ENCODE peak calls at places on chromosomes 7 and 10, in six cellular contexts. I is GM23248, P is GM23338, Q is HCT116, X is OCI-LY7, V is SK-N-SH. R is an unnamed sample.

GRCh38 chr7:18843979-18844378 is 273.5 kb downstream of the TWIST1 start:
- DNase-seq in I (no peak), P (no peak), Q (no peak), X (no peak), V (no peak), R (no peak)

GRCh38 chr7:29444267-29444666 is 119.4 kb upstream of the PRR15 start:
- DNase-seq in I (no peak), P (no peak), Q (no peak), X (no peak), V (no peak), R (no peak)

GRCh38 chr10:116836902-116837513 is 12.3 kb upstream of the ENO4 start:
- DNase-seq in I (no peak), P (no peak), Q (no peak), X (no peak), V (no peak), R (no peak)

GRCh38 chr10:71581376-71581775 is 138.2 kb downstream of the C10orf105 start:
- DNase-seq in I (no peak), P (no peak), Q (no peak), X (no peak), V (no peak), R (no peak)

GRCh38 chr7:99393363-99394187 is 14.8 kb downstream of the PDAP1 start:
- DNase-seq in I (peak; percentile 25), P (peak; percentile 94), Q (no peak), X (no peak), V (peak; percentile 96), R (no peak)

GRCh38 chr10:13890617-13891541 is 304.1 kb downstream of the PRPF18 start:
- DNase-seq in I (peak; percentile 74), P (peak; percentile 60), Q (no peak), X (no peak), V (peak; percentile 69), R (no peak)

GRCh38 chr7:142866361-142867096 is 11.7 kb downstream of the EPHB6 start:
- DNase-seq in I (peak; percentile 35), P (peak; percentile 85), Q (no peak), X (peak; percentile 29), V (peak; percentile 88), R (peak; percentile 59)

GRCh38 chr7:151245360-151246160 is 2.9 kb downstream of the SMARCD3 start:
- DNase-seq in I (peak; percentile 61), P (peak; percentile 62), Q (no peak), X (peak; percentile 81), V (peak; percentile 97), R (no peak)

GRCh38 chr10:51832652-51833383 is 133.4 kb upstream of the CSTF2T start:
- DNase-seq in I (peak; percentile 79), P (no peak), Q (peak; percentile 79), X (no peak), V (no peak), R (peak; percentile 78)

GRCh38 chr10:63781226-63781625 is 260.0 kb downstream of the REEP3 start:
- DNase-seq in I (no peak), P (no peak), Q (no peak), X (no peak), V (no peak), R (no peak)

GRCh38 chr10:63788152-63788821 is 267.1 kb downstream of the REEP3 start:
- DNase-seq in I (no peak), P (no peak), Q (no peak), X (no peak), V (no peak), R (no peak)

GRCh38 chr10:63780075-63780474 is 258.9 kb downstream of the REEP3 start:
- DNase-seq in I (no peak), P (no peak), Q (no peak), X (no peak), V (no peak), R (no peak)

DNA sequence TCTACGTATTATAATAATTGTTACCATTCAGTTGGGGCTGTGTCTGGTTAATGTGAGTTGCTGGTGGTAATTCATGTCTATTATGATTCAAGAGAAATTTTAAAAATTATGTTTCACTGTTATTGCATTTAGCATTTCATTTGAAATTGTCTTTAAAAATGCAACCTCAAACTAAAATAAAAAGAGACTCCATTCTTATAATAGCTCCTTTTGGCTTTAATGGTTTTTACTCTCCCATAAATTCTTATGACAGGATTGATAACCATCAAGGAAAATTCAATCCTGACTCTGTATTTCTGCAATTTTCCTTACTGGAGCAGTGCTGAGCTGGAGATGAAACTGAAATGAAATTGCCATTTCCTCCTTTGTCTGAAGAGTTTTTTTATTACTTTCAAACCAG is 262.7 kb downstream of the REEP3 start:
- DNase-seq in I (no peak), P (no peak), Q (no peak), X (no peak), V (peak; percentile 42), R (no peak)
- H3K9me2 ChIP-seq in I (no peaks in the 10 kb centered on the region), P (no peaks in the 10 kb centered on the region), Q (no peaks in the 10 kb centered on the region), X (no peaks in the 10 kb centered on the region), V (no peaks in the 10 kb centered on the region), R (no peaks in the 10 kb centered on the region)

DNA sequence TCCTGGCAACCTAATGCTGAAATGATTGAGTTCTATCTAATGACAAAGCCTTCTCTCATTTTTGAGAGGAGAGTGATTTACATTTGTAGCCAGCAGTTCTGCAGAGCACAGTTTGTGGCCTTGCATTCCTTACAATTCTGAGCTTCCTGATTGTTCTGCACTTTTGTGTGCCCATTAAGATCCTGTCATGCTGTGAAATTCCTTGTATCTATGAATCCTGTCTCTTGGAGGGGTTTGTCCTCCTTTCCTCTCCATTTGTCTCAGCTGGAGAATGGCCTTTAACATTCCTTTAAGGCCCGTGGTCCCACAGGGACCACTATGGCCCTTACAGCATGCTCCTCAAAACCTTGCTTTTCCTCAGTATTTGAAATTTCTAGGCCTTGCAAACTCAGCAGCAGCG is 10.4 kb downstream of the KLHL7 start:
- DNase-seq in I (no peak), P (peak; percentile 88), Q (no peak), X (no peak), V (no peak), R (no peak)
- H3K4me1 ChIP-seq in I (peaks cover 24% of the 10 kb centered on the region), P (peaks cover 68% of the 10 kb centered on the region), Q (no peaks in the 10 kb centered on the region), X (no peaks in the 10 kb centered on the region), V (no peaks in the 10 kb centered on the region), R (no peaks in the 10 kb centered on the region)

DNA sequence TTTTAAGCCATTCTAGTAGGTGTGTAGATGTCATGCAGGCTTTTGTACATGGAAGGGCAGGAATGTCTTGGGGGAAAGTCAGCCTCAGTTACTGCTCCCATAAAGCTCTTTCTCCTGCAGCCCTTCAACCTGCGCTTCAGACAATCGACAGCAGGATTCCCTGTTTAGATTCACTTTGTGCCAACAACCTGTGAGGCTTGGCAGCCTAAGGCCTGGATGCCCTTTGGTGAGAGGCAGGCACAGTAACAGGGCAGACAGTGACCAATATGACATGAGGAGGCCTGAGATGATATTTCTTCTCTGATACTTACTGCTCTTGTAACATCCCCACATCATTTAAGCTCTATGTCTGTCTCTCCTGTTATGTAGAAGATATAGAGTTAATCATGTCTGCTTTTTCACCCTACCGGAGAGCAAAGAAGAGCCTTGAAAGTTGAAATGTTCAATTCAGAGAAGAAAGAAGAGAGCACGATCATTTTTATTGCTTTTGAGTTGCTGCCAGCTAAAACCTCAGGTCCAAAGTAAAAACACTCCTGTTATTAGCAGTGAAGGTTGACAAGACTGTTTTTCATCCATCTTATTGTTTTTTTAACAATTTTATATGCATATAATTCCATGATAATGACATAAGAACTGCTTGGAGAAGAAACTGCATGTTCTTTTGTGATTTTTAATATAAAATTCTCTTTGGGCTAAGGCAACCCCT is 140.7 kb downstream of the GALNT17 start:
- DNase-seq in I (no peak), P (no peak), Q (no peak), X (no peak), V (no peak), R (no peak)
- H3K9me2 ChIP-seq in I (no peaks in the 10 kb centered on the region), P (no peaks in the 10 kb centered on the region), Q (no peaks in the 10 kb centered on the region), X (no peaks in the 10 kb centered on the region), V (no peaks in the 10 kb centered on the region), R (no peaks in the 10 kb centered on the region)

GRCh38 chr7:16646427-16647081 is 573 bp downstream of the BZW2 start:
- DNase-seq in I (peak; percentile 56), P (no peak), Q (no peak), X (peak; percentile 55), V (peak; percentile 25), R (no peak)
- H3K4me1 ChIP-seq in I (peaks cover 30% of the 10 kb centered on the region), P (peaks cover 29% of the 10 kb centered on the region), Q (peaks cover 28% of the 10 kb centered on the region), X (peaks cover 38% of the 10 kb centered on the region), V (peaks cover 27% of the 10 kb centered on the region), R (peaks cover 52% of the 10 kb centered on the region)

GRCh38 chr10:73094986-73095478 is 1.6 kb downstream of the P4HA1 start:
- DNase-seq in I (peak; percentile 32), P (no peak), Q (no peak), X (no peak), V (no peak), R (no peak)
- H3K9me2 ChIP-seq in I (no peaks in the 10 kb centered on the region), P (no peaks in the 10 kb centered on the region), Q (no peaks in the 10 kb centered on the region), X (no peaks in the 10 kb centered on the region), V (no peaks in the 10 kb centered on the region), R (no peaks in the 10 kb centered on the region)